ENCODE peak calls at places on chromosomes 5 and 9, in five cellular contexts. One of them, this sample, is unnamed.

GRCh38 chr9:34405719-34406118 is 29.0 kb upstream of the MYORG start:
- DNase-seq in stimulated activated CD4-positive, alpha-beta T cell treated with anti-CD3 and anti-CD28 coated beads, Interleukin-4, amount 100 ng/mL, for 1 hour: no peak
- DNase-seq in dorsolateral prefrontal cortex: peak
- DNase-seq in heart right ventricle: no peak
- DNase-seq in NCI-H82: no peak
- DNase-seq in this sample: no peak

GRCh38 chr9:81776390-81776789 is 87.0 kb upstream of the TLE1 start:
- DNase-seq in NCI-H82: peak
- DNase-seq in stimulated activated CD4-positive, alpha-beta T cell treated with anti-CD3 and anti-CD28 coated beads, Interleukin-4, amount 100 ng/mL, for 1 hour: no peak
- DNase-seq in dorsolateral prefrontal cortex: no peak
- DNase-seq in heart right ventricle: no peak
- DNase-seq in this sample: no peak

GRCh38 chr5:112116372-112116771 is 302.7 kb downstream of the EPB41L4A start:
- DNase-seq in stimulated activated CD4-positive, alpha-beta T cell treated with anti-CD3 and anti-CD28 coated beads, Interleukin-4, amount 100 ng/mL, for 1 hour: no peak
- DNase-seq in dorsolateral prefrontal cortex: no peak
- DNase-seq in NCI-H82: no peak
- DNase-seq in heart right ventricle: no peak
- DNase-seq in this sample: no peak

GRCh38 chr9:130989891-130990290 is 19.1 kb upstream of the LAMC3 start:
- DNase-seq in stimulated activated CD4-positive, alpha-beta T cell treated with anti-CD3 and anti-CD28 coated beads, Interleukin-4, amount 100 ng/mL, for 1 hour: no peak
- DNase-seq in heart right ventricle: no peak
- DNase-seq in dorsolateral prefrontal cortex: no peak
- DNase-seq in NCI-H82: no peak
- DNase-seq in this sample: peak

GRCh38 chr5:139708877-139709586 is 60.9 kb downstream of the CXXC5 start:
- DNase-seq in stimulated activated CD4-positive, alpha-beta T cell treated with anti-CD3 and anti-CD28 coated beads, Interleukin-4, amount 100 ng/mL, for 1 hour: no peak
- DNase-seq in dorsolateral prefrontal cortex: peak
- DNase-seq in NCI-H82: peak
- DNase-seq in heart right ventricle: peak
- DNase-seq in this sample: peak

GRCh38 chr5:40333459-40334241 is 346.1 kb upstream of the PTGER4 start:
- DNase-seq in dorsolateral prefrontal cortex: no peak
- DNase-seq in stimulated activated CD4-positive, alpha-beta T cell treated with anti-CD3 and anti-CD28 coated beads, Interleukin-4, amount 100 ng/mL, for 1 hour: no peak
- DNase-seq in NCI-H82: no peak
- DNase-seq in heart right ventricle: no peak
- DNase-seq in this sample: no peak

GRCh38 chr9:70256123-70256551 is 2.6 kb upstream of the SMC5 start:
- DNase-seq in stimulated activated CD4-positive, alpha-beta T cell treated with anti-CD3 and anti-CD28 coated beads, Interleukin-4, amount 100 ng/mL, for 1 hour: no peak
- DNase-seq in heart right ventricle: no peak
- DNase-seq in dorsolateral prefrontal cortex: no peak
- DNase-seq in NCI-H82: peak
- DNase-seq in this sample: no peak

GRCh38 chr5:154189819-154190651 is 498 bp upstream of the GALNT10 start:
- DNase-seq in stimulated activated CD4-positive, alpha-beta T cell treated with anti-CD3 and anti-CD28 coated beads, Interleukin-4, amount 100 ng/mL, for 1 hour: peak
- DNase-seq in dorsolateral prefrontal cortex: peak
- DNase-seq in NCI-H82: peak
- DNase-seq in heart right ventricle: peak
- DNase-seq in this sample: peak

GRCh38 chr5:1488882-1489680 is 34.7 kb downstream of the LPCAT1 start:
- DNase-seq in dorsolateral prefrontal cortex: no peak
- DNase-seq in heart right ventricle: no peak
- DNase-seq in NCI-H82: no peak
- DNase-seq in stimulated activated CD4-positive, alpha-beta T cell treated with anti-CD3 and anti-CD28 coated beads, Interleukin-4, amount 100 ng/mL, for 1 hour: peak
- DNase-seq in this sample: peak

GRCh38 chr9:121744002-121744686 is 92.7 kb downstream of the DAB2IP start:
- DNase-seq in dorsolateral prefrontal cortex: peak
- DNase-seq in heart right ventricle: peak
- DNase-seq in stimulated activated CD4-positive, alpha-beta T cell treated with anti-CD3 and anti-CD28 coated beads, Interleukin-4, amount 100 ng/mL, for 1 hour: no peak
- DNase-seq in NCI-H82: peak
- DNase-seq in this sample: peak

GRCh38 chr9:123131258-123131657 is 97.8 kb downstream of the GPR21 start:
- DNase-seq in NCI-H82: no peak
- DNase-seq in stimulated activated CD4-positive, alpha-beta T cell treated with anti-CD3 and anti-CD28 coated beads, Interleukin-4, amount 100 ng/mL, for 1 hour: no peak
- DNase-seq in dorsolateral prefrontal cortex: no peak
- DNase-seq in heart right ventricle: no peak
- DNase-seq in this sample: no peak

GRCh38 chr5:139898981-139899380 is 103.4 kb downstream of the PSD2 start:
- DNase-seq in stimulated activated CD4-positive, alpha-beta T cell treated with anti-CD3 and anti-CD28 coated beads, Interleukin-4, amount 100 ng/mL, for 1 hour: no peak
- DNase-seq in heart right ventricle: no peak
- DNase-seq in NCI-H82: no peak
- DNase-seq in dorsolateral prefrontal cortex: no peak
- DNase-seq in this sample: no peak

GRCh38 chr5:137994556-137994955 is 38.3 kb downstream of the FAM13B start:
- DNase-seq in NCI-H82: no peak
- DNase-seq in stimulated activated CD4-positive, alpha-beta T cell treated with anti-CD3 and anti-CD28 coated beads, Interleukin-4, amount 100 ng/mL, for 1 hour: no peak
- DNase-seq in dorsolateral prefrontal cortex: no peak
- DNase-seq in heart right ventricle: no peak
- DNase-seq in this sample: no peak

GRCh38 chr5:11372191-11372590 is 532.1 kb downstream of the CTNND2 start:
- DNase-seq in heart right ventricle: no peak
- DNase-seq in dorsolateral prefrontal cortex: no peak
- DNase-seq in NCI-H82: no peak
- DNase-seq in stimulated activated CD4-positive, alpha-beta T cell treated with anti-CD3 and anti-CD28 coated beads, Interleukin-4, amount 100 ng/mL, for 1 hour: no peak
- DNase-seq in this sample: no peak

This sample was measured in B cell.